ENCODE peak calls at places on chromosomes 11 and 22, in four cellular contexts. L is stomach; M is gastrocnemius medialis; R is effector memory CD4-positive, alpha-beta T cell. X is an unnamed sample.

GRCh38 chr22:48316876-48317250 is 1510.8 kb downstream of the BRD1 start:
- DNase-seq in M (no peak), L (peak; percentile 16), R (no peak), X (peak; percentile 24)

GRCh38 chr11:102669664-102670063 is 35.9 kb downstream of the MMP27 start:
- DNase-seq in R (no peak), L (no peak), M (no peak), X (no peak)

GRCh38 chr11:93942176-93942575 is 79.0 kb upstream of the HEPHL1 start:
- DNase-seq in R (no peak), L (no peak), M (no peak), X (no peak)

GRCh38 chr11:96045622-96046456 is 121.9 kb upstream of the MTMR2 start:
- DNase-seq in M (peak; percentile 13), L (peak; percentile 42), R (no peak), X (no peak)

GRCh38 chr11:134565343-134565891 is 153.4 kb upstream of the B3GAT1 start:
- DNase-seq in L (no peak), R (no peak), M (no peak), X (no peak)

GRCh38 chr22:30310881-30311771 is 15.6 kb downstream of the TBC1D10A start:
- DNase-seq in L (peak; percentile 92), M (peak; percentile 69), R (no peak), X (no peak)

GRCh38 chr22:37095113-37095512 is 14.4 kb downstream of the TMPRSS6 start:
- DNase-seq in R (no peak), M (no peak), L (no peak), X (no peak)

GRCh38 chr11:58286249-58286648 is 18.2 kb upstream of the OR10W1 start:
- DNase-seq in M (no peak), R (no peak), L (no peak), X (no peak)

GRCh38 chr11:76654980-76655379 is 15.6 kb downstream of the LRRC32 start:
- DNase-seq in L (no peak), M (no peak), R (no peak), X (no peak)

GRCh38 chr11:57604289-57605010 is 7.0 kb downstream of the SERPING1 start:
- DNase-seq in L (no peak), R (no peak), M (no peak), X (no peak)

GRCh38 chr11:73175551-73176144 is 33.5 kb upstream of the FCHSD2 start:
- DNase-seq in M (peak; percentile 8), R (no peak), L (no peak), X (peak; percentile 14)

GRCh38 chr22:42180349-42180842 is 49.8 kb upstream of the CYP2D6 start:
- DNase-seq in M (peak; percentile 36), R (peak; percentile 56), L (no peak), X (peak; percentile 34)

GRCh38 chr11:31940396-31941037 is 129.4 kb upstream of the PAX6 start:
- DNase-seq in L (no peak), M (no peak), R (no peak), X (no peak)

GRCh38 chr11:64865286-64866172 is 12.9 kb downstream of the EHD1 start:
- DNase-seq in R (no peak), M (no peak), L (no peak), X (peak; percentile 38)

GRCh38 chr11:66857927-66858185 is 992 bp downstream of the LRFN4 start:
- DNase-seq in R (no peak), L (no peak), M (no peak), X (no peak)

GRCh38 chr11:107752954-107753822 is 41.3 kb upstream of the SLN start:
- DNase-seq in L (no peak), R (no peak), M (no peak), X (no peak)

GRCh38 chr22:37896181-37896592 is 9.9 kb upstream of the MICALL1 start:
- DNase-seq in R (peak; percentile 13), L (peak; percentile 42), M (no peak), X (no peak)

GRCh38 chr11:85076535-85077330 is 550.4 kb downstream of the DLG2 start:
- DNase-seq in R (no peak), L (no peak), M (no peak), X (no peak)

GRCh38 chr22:45217806-45218205 is 22.9 kb downstream of the KIAA0930 start:
- DNase-seq in M (no peak), L (no peak), R (no peak), X (peak; percentile 28)
- H3K36me3 ChIP-seq in M (no peaks in the 10 kb centered on the region), L (no peaks in the 10 kb centered on the region), R (no peaks in the 10 kb centered on the region), X (no peaks in the 10 kb centered on the region)

DNA sequence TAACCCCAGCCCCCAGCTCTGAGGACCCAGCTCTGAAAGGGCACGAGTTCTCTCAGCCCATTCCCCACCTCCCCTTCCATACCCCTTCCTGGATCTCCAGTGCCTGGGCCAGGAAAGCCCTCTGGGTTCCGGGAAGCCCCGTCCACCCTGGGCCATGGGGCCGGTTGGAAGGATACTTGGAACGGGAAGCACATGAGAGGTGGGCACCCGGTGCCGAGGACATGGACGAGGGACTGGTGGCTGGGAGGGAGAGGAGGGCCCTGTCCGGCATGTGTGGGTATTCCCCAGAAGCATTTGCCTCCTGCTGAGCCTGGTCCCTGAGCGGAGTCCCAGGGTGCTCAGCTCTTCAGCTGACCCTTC is 5.2 kb upstream of the HINFP start:
- DNase-seq in L (no peak), R (no peak), M (no peak), X (no peak)
- H3K27ac ChIP-seq in L (peak overlapping the region; percentile 2), R (peak overlapping the region; percentile 56), M (no peak overlapping the region), X (no peak overlapping the region)

GRCh38 chr22:22588485-22589164 is 29.6 kb upstream of the PRAME start:
- DNase-seq in M (no peak), L (no peak), R (no peak), X (no peak)
- H3K36me3 ChIP-seq in M (no peaks in the 10 kb centered on the region), L (no peaks in the 10 kb centered on the region), R (no peaks in the 10 kb centered on the region), X (no peaks in the 10 kb centered on the region)

GRCh38 chr11:116993599-116993998 is 104.6 kb downstream of the SIK3 start:
- DNase-seq in R (no peak), M (no peak), L (no peak), X (no peak)
- H3K27ac ChIP-seq in R (no peak overlapping the region), M (no peak overlapping the region), L (no peak overlapping the region), X (no peak overlapping the region)

DNA sequence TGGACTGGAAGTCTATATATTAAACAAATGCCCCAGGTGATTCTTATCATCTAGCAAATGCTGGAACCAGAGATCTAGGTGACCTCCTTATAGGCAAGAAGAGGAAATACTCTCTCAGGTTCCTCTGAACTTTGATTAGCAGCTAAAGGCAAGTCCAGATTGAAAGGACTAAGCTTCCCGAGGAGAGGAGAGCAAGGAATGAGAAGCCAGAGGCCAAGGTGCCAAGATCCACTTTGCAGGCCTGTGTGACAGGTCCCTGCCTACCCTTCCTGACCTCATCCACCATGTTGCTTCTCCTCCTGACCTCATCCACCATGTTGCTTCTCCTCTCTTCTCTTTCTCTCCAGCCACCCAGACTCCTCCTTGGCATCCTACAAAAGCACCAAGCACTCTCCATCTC is 173.2 kb downstream of the LARGE1 start:
- DNase-seq in M (no peak), R (no peak), L (no peak), X (no peak)
- H3K36me3 ChIP-seq in M (no peaks in the 10 kb centered on the region), R (no peaks in the 10 kb centered on the region), L (no peaks in the 10 kb centered on the region), X (no peaks in the 10 kb centered on the region)

GRCh38 chr11:86703992-86704391 is 31.6 kb upstream of the ME3 start:
- DNase-seq in L (no peak), R (no peak), M (no peak), X (no peak)

GRCh38 chr11:86706341-86707131 is 34.1 kb upstream of the ME3 start:
- DNase-seq in M (no peak), R (no peak), L (no peak), X (no peak)

GRCh38 chr11:86710936-86711335 is 38.5 kb upstream of the ME3 start:
- DNase-seq in L (no peak), R (no peak), M (no peak), X (no peak)

GRCh38 chr11:86704710-86705109 is 32.3 kb upstream of the ME3 start:
- DNase-seq in L (no peak), M (no peak), R (no peak), X (no peak)

DNA sequence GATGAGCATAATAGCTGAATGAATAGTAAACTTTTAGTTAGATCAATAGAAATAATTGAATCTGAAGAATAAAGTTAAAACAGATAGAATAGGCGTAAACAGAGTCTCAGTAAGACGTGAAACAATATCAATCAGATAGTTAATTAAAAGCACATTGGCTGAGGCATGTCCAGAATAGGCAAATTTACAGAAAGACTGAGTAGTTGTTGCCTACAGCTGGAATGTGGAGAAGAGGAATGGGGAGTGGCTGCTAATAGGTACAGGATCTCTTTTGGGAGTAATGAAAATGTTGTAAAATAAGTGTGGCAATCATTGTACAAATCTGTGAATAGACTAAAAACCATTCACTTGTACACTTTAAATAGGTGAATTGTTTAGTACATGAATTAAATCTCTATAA is 36.3 kb upstream of the ME3 start:
- DNase-seq in R (no peak), M (no peak), L (no peak), X (no peak)
- H3K27ac ChIP-seq in R (no peak overlapping the region), M (no peak overlapping the region), L (no peak overlapping the region), X (no peak overlapping the region)

GRCh38 chr22:19039796-19040580 is 82.2 kb downstream of the DGCR2 start:
- DNase-seq in M (peak; percentile 5), L (no peak), R (no peak), X (peak; percentile 40)
- H3K36me3 ChIP-seq in M (peaks cover 79% of the 10 kb centered on the region), L (peaks cover 81% of the 10 kb centered on the region), R (peaks cover 63% of the 10 kb centered on the region), X (peaks cover 3% of the 10 kb centered on the region)

GRCh38 chr22:39959640-39960447 is at the start of gene TMA7B:
- DNase-seq in L (peak; percentile 27), M (no peak), R (no peak), X (no peak)

GRCh38 chr22:39956932-39957664 is 3.1 kb upstream of the TMA7B start:
- DNase-seq in R (no peak), L (no peak), M (no peak), X (no peak)

GRCh38 chr22:39958009-39958711 is 2.0 kb upstream of the TMA7B start:
- DNase-seq in M (no peak), L (no peak), R (no peak), X (no peak)

GRCh38 chr22:39960791-39961746 is 872 bp downstream of the TMA7B start:
- DNase-seq in M (peak; percentile 17), L (peak; percentile 40), R (peak; percentile 47), X (no peak)

GRCh38 chr22:39958916-39959639 is 1.1 kb upstream of the TMA7B start:
- DNase-seq in M (no peak), L (no peak), R (no peak), X (no peak)
- H3K27ac ChIP-seq in M (no peak overlapping the region), L (no peak overlapping the region), R (peak overlapping the region; percentile 37), X (no peak overlapping the region)

X was measured in psoas muscle.